ENCODE peak calls at places on chromosomes 13 and 19, in seven cellular contexts. O is IMR-90, E is neuronal stem cell, D is mesendoderm, M is H9, S is mesenchymal stem cell, G is trophoblast cell. J is an unnamed sample.

GRCh38 chr19:45145270-45146189 is 15.3 kb downstream of the NKPD1 start:
- DNase-seq in O (no peak), E (no peak), D (no peak), M (no peak), S (no peak), G (no peak), J (no peak)

GRCh38 chr13:29336356-29336755 is 259.1 kb downstream of the SLC7A1 start:
- DNase-seq in O (no peak), E (no peak), D (no peak), M (no peak), S (no peak), G (no peak), J (no peak)

GRCh38 chr19:14440049-14440448 is 6.9 kb downstream of the PKN1 start:
- DNase-seq in O (no peak), E (no peak), D (no peak), M (no peak), S (no peak), G (peak), J (no peak)

GRCh38 chr19:1279782-1280341 is 4.5 kb downstream of the FAM174C start:
- DNase-seq in O (peak), E (peak), D (peak), M (peak), S (peak), G (peak), J (peak)

GRCh38 chr19:35713904-35714440 is 3.8 kb upstream of the KMT2B start:
- DNase-seq in O (no peak), E (no peak), D (no peak), M (no peak), S (no peak), G (no peak), J (no peak)

GRCh38 chr19:1255186-1256161 is 7.1 kb downstream of the MIDN start:
- DNase-seq in O (no peak), E (no peak), D (no peak), M (no peak), S (no peak), G (no peak), J (no peak)

GRCh38 chr13:30791354-30791921 is 56.1 kb downstream of the ALOX5AP start:
- DNase-seq in O (peak), E (no peak), D (no peak), M (no peak), S (no peak), G (no peak), J (no peak)

GRCh38 chr13:30124131-30124768 is 183.1 kb downstream of the KATNAL1 start:
- DNase-seq in O (no peak), E (no peak), D (no peak), M (no peak), S (no peak), G (no peak), J (no peak)

GRCh38 chr19:53621885-53622710 is 9.7 kb upstream of the DPRX start:
- DNase-seq in O (no peak), E (no peak), D (peak), M (no peak), S (no peak), G (peak), J (no peak)

GRCh38 chr19:30420881-30421280 is 48.7 kb downstream of the ZNF536 start:
- DNase-seq in O (no peak), E (no peak), D (no peak), M (no peak), S (no peak), G (no peak), J (peak)
- H2AK5ac ChIP-seq in O (no peak), E (no peak), D (no peak), M (no peak), S (no peak), G (no peak), J (no peak)

DNA sequence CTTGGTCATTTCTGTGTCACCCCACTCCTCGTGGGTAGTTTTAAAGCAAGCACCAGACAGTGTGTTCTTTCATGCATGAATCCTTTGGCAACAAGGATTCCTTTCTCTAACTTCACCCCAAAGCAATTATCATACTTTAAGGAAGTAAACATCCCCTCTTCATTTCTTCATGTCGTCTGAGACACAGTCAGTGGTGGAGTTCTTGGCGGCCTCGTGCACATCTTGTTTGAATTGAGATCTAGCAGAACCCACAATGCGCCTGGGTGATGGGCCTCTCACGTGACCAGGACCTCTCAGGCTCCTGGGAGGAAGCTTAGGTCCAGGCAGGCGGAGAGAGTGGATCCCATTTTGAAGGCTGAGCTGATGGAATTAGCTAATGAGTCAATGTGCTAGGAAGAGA is 2.6 kb downstream of the ACSBG2 start:
- DNase-seq in O (no peak), E (no peak), D (no peak), M (no peak), S (no peak), G (no peak), J (no peak)
- H2AK5ac ChIP-seq in O (no peak), E (no peak), D (no peak), M (no peak), S (no peak), G (no peak), J (no peak)

GRCh38 chr13:111847964-111848363 is 219.0 kb upstream of the SOX1 start:
- DNase-seq in O (no peak), E (no peak), D (no peak), M (no peak), S (no peak), G (no peak), J (no peak)

GRCh38 chr13:111845621-111846351 is 221.2 kb upstream of the SOX1 start:
- DNase-seq in O (no peak), E (no peak), D (peak), M (peak), S (no peak), G (no peak), J (peak)

GRCh38 chr13:111846396-111847174 is 220.4 kb upstream of the SOX1 start:
- DNase-seq in O (no peak), E (no peak), D (peak), M (peak), S (no peak), G (no peak), J (peak)

GRCh38 chr13:111844682-111845081 is 222.3 kb upstream of the SOX1 start:
- DNase-seq in O (no peak), E (no peak), D (no peak), M (no peak), S (no peak), G (no peak), J (no peak)

GRCh38 chr13:111844222-111844671 is 222.7 kb upstream of the SOX1 start:
- DNase-seq in O (no peak), E (no peak), D (no peak), M (no peak), S (no peak), G (no peak), J (no peak)
- H2AK5ac ChIP-seq in O (no peak), E (peak), D (no peak), M (no peak), S (no peak), G (no peak), J (peak)

DNA sequence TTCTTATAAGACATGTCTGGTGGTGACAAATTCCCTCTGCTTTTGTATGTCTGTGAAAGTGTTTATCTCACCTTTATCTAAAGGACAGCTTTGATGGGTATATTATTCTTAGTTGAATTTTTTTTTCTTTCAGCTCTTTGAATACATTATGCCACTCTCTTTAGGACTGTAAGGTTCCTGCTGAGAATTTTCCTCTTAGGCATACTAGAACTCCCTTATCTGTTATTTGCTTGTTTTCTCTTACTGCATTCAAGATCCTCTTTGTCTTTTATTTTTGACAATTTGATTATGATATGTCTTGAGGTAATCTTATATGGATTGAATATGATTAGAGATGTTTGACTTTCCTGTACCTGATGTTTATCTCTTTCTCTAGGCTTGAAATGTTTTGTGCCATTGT is 1328.4 kb downstream of the PCDH9 start:
- DNase-seq in O (no peak), E (no peak), D (peak), M (no peak), S (no peak), G (no peak), J (no peak)
- H2AK5ac ChIP-seq in O (no peak), E (no peak), D (no peak), M (no peak), S (no peak), G (no peak), J (no peak)

GRCh38 chr19:3959766-3960131 is 11.2 kb downstream of the DAPK3 start:
- DNase-seq in O (no peak), E (no peak), D (no peak), M (peak), S (no peak), G (no peak), J (no peak)
- H2AK5ac ChIP-seq in O (no peak), E (no peak), D (no peak), M (no peak), S (no peak), G (no peak), J (no peak)

DNA sequence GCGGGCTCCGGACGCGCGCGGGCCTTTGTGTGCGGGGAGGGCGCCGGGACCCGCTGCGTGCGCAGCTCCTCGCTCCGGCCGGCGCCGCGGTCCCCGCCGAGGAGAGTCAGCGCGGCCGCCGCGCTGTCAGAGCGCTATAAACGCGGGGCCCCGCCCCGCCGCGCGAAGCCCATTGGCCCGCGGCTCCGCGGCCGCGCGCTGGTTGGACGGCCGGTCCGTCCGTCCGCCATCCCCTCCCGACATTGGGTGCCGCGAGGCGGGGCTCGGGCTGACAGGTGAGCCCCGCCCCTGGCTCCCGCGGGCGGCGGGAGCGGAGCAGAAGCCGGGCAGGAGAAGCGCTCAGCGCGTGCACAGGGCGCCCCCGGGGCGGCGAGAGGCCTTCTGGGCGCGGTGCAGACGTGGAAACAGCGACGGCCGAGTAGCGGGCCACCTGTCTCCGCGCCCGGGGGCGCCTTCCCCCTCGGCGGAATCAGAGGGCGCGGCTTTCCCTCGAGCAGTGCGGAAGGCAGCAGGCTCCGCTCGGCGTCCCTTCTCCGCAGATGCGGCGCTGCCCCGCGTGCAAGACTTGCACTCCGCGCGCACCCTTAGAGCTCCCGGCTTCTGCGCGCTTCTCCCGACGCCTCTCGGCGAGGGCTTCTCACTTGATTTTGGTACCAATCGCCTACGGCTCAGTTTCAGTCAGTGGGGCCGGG is at the start of gene EFNB2:
- DNase-seq in O (peak), E (peak), D (peak), M (peak), S (peak), G (peak), J (peak)
- H2AK5ac ChIP-seq in O (no peak), E (no peak), D (no peak), M (no peak), S (no peak), G (no peak), J (no peak)

DNA sequence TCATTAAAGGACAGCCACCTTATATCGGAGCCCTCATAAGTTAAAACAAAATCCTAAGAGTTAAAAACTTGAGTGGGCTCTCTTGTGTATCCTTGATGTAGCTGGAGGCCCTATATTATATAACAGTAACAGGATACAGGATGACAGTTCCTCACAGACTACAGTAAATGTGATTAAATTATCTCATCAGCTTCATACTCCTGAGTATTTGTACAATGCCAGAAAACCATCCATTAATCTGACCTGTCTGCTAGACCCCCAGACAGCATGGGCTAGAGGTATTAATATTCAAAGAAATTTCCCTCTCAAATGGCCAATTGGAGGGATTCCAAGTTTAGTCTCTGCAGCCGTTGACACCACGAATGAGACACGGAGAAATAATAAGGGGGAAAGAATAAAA is 155.7 kb upstream of the KLF12 start:
- DNase-seq in O (no peak), E (no peak), D (no peak), M (no peak), S (no peak), G (no peak), J (no peak)
- H2AK5ac ChIP-seq in O (no peak), E (no peak), D (no peak), M (no peak), S (no peak), G (no peak), J (no peak)

DNA sequence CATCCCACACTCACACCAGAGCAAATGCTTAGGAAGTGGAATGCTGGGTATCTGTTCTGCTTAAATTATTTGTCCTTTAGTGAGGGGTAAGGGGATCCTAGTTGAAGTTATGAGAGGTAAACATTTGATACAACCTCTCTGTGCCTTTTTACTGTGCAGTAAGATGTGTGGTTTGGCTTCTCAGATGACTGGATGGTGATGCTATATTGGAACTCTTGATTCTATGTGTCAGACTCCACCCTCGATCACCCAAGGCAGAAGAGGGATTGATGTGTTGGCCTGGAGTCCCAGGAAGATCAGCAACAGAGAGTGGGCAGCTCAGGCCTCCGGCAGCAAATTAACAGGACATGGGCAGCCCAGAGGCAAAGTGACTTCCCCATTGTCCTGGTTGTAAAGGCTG is 66.7 kb downstream of the SIPA1L3 start:
- DNase-seq in O (peak), E (no peak), D (no peak), M (no peak), S (no peak), G (no peak), J (no peak)
- H2AK5ac ChIP-seq in O (peak), E (no peak), D (no peak), M (no peak), S (no peak), G (no peak), J (no peak)